ENCODE peak calls at places on chromosomes 2 and 18, in five cellular contexts. M is AG04450, K is RWPE2, R is spleen, L is uterus. P is an unnamed sample.

GRCh38 chr2:176729706-176730569 is 460.7 kb downstream of the MTX2 start:
- DNase-seq in M (no peak), K (no peak), L (peak), R (no peak), P (no peak)

GRCh38 chr2:102051659-102052366 is 60.1 kb downstream of the IL1R2 start:
- DNase-seq in L (no peak), M (no peak), K (no peak), R (no peak), P (no peak)

GRCh38 chr2:5854797-5855196 is 162.6 kb downstream of the SOX11 start:
- DNase-seq in K (no peak), M (no peak), R (no peak), L (no peak), P (no peak)

GRCh38 chr2:74221091-74221490 is 22.7 kb downstream of the MTHFD2 start:
- DNase-seq in K (no peak), L (no peak), R (no peak), M (no peak), P (no peak)

GRCh38 chr18:21230436-21230835 is 11.6 kb upstream of the GREB1L start:
- DNase-seq in K (no peak), M (no peak), R (no peak), L (no peak), P (no peak)

GRCh38 chr18:39414009-39414700 is 1848.6 kb upstream of the CELF4 start:
- DNase-seq in L (no peak), M (peak), R (no peak), K (no peak), P (peak)

GRCh38 chr2:105166671-105167070 is 74.9 kb upstream of the GPR45 start:
- DNase-seq in R (no peak), L (no peak), K (no peak), M (no peak), P (no peak)

GRCh38 chr2:3287896-3288295 is 89.7 kb downstream of the EIPR1 start:
- DNase-seq in M (no peak), K (no peak), R (peak), L (no peak), P (no peak)

GRCh38 chr2:53600835-53601234 is 166.8 kb upstream of the CHAC2 start:
- DNase-seq in M (no peak), K (no peak), R (no peak), L (no peak), P (no peak)

GRCh38 chr2:127598711-127599110 is 47.2 kb upstream of the GPR17 start:
- DNase-seq in R (no peak), L (no peak), K (no peak), M (no peak), P (no peak)

GRCh38 chr2:144941743-144942488 is 422.0 kb upstream of the ZEB2 start:
- DNase-seq in K (no peak), L (no peak), M (no peak), R (no peak), P (no peak)

GRCh38 chr18:49591271-49591670 is 29.4 kb downstream of the LIPG start:
- DNase-seq in M (no peak), K (no peak), R (no peak), L (no peak), P (no peak)

GRCh38 chr2:7867858-7868257 is 814.0 kb upstream of the ID2 start:
- DNase-seq in M (no peak), L (no peak), R (no peak), K (no peak), P (no peak)

GRCh38 chr2:180707867-180708205 is 272.6 kb upstream of the UBE2E3 start:
- DNase-seq in M (peak), R (no peak), K (peak), L (no peak), P (peak)

GRCh38 chr2:170817247-170817998 is 736 bp downstream of the GAD1 start:
- DNase-seq in R (peak), K (no peak), M (no peak), L (no peak), P (no peak)

GRCh38 chr2:144944506-144945230 is 424.7 kb upstream of the ZEB2 start:
- DNase-seq in R (no peak), K (no peak), L (no peak), M (no peak), P (no peak)

GRCh38 chr2:46632349-46632748 is 153.0 kb downstream of the TMEM247 start:
- DNase-seq in M (no peak), K (no peak), R (no peak), L (no peak), P (no peak)

GRCh38 chr2:171706152-171706803 is 19.0 kb downstream of the DYNC1I2 start:
- DNase-seq in M (no peak), K (no peak), L (no peak), R (no peak), P (peak)

GRCh38 chr2:181152221-181152620 is 171.8 kb downstream of the UBE2E3 start:
- DNase-seq in K (no peak), R (no peak), M (no peak), L (no peak), P (no peak)

GRCh38 chr18:75544051-75544481 is 116.6 kb upstream of the SMIM21 start:
- DNase-seq in M (no peak), L (no peak), R (no peak), K (no peak), P (no peak)

GRCh38 chr18:75545189-75545588 is 117.7 kb upstream of the SMIM21 start:
- DNase-seq in L (no peak), R (no peak), K (no peak), M (no peak), P (no peak)

GRCh38 chr18:75548353-75548752 is 120.8 kb upstream of the SMIM21 start:
- DNase-seq in L (no peak), R (no peak), K (no peak), M (no peak), P (no peak)

GRCh38 chr18:75544496-75544895 is 117.0 kb upstream of the SMIM21 start:
- DNase-seq in K (no peak), M (no peak), R (no peak), L (no peak), P (no peak)

DNA sequence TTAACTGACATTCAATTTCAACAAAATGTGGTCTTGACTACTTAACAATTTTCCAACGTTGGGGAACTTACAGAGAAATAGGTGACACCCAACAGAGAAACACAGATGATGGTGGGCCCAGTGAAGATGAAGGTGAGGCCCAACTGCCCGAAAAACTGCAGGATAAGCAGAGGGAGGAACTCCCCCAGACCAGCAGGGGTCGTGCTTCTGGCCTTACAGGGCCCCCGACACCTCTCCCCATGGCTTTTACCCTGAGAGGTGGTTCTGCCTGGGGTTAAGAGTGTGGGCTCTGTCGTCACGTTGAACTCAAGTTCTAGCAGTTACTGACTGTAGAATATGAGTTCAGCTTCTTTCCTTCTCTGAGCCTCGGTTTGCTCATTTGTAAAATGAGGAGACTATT is 119.5 kb upstream of the SMIM21 start:
- DNase-seq in R (no peak), M (no peak), L (no peak), K (no peak), P (no peak)
- TF ChIP-seq CTCF in R (no peak), M (no peak), L (no peak), K (no peak), P (no peak)

GRCh38 chr2:142112648-142113278 is 18.1 kb downstream of the LRP1B start:
- DNase-seq in L (no peak), R (no peak), M (no peak), K (no peak), P (peak)
- TF ChIP-seq CTCF in L (no peak), R (no peak), M (peak), K (peak), P (peak)

GRCh38 chr2:31233741-31234689 is at the start of gene EHD3:
- DNase-seq in K (peak), M (peak), L (peak), R (peak), P (peak)
- TF ChIP-seq CTCF in K (peak), M (peak), L (peak), R (peak), P (peak)

GRCh38 chr2:152648336-152648735 is 68.9 kb downstream of the PRPF40A start:
- DNase-seq in R (no peak), L (no peak), K (no peak), M (no peak), P (no peak)

GRCh38 chr2:152647417-152648010 is 69.7 kb downstream of the PRPF40A start:
- DNase-seq in M (no peak), L (peak), R (no peak), K (no peak), P (peak)

GRCh38 chr2:152650768-152651371 is 66.4 kb downstream of the PRPF40A start:
- DNase-seq in L (no peak), M (no peak), K (no peak), R (no peak), P (no peak)

GRCh38 chr2:152651834-152652233 is 65.4 kb downstream of the PRPF40A start:
- DNase-seq in L (no peak), M (no peak), R (no peak), K (no peak), P (no peak)

DNA sequence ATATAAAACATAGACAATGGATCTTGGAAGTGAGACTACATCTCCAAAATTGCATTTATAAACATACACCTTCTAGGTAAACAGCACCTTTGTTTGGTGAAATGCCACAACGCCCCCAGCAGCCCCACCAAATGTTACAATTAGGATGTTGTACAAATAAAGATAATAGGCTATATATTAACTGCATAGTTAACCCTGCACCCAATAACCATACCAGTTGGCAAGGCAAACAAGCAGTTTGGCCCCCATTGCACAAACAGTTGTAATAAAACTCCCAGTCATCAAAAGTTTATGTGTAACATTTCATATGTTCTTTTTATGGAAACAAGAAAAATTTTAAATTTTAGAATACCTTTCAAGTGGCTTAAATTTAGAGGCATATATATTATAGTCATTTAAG is 67.3 kb downstream of the PRPF40A start:
- DNase-seq in L (no peak), M (no peak), K (no peak), R (no peak), P (no peak)
- TF ChIP-seq CTCF in L (no peak), M (no peak), K (no peak), R (no peak), P (no peak)

DNA sequence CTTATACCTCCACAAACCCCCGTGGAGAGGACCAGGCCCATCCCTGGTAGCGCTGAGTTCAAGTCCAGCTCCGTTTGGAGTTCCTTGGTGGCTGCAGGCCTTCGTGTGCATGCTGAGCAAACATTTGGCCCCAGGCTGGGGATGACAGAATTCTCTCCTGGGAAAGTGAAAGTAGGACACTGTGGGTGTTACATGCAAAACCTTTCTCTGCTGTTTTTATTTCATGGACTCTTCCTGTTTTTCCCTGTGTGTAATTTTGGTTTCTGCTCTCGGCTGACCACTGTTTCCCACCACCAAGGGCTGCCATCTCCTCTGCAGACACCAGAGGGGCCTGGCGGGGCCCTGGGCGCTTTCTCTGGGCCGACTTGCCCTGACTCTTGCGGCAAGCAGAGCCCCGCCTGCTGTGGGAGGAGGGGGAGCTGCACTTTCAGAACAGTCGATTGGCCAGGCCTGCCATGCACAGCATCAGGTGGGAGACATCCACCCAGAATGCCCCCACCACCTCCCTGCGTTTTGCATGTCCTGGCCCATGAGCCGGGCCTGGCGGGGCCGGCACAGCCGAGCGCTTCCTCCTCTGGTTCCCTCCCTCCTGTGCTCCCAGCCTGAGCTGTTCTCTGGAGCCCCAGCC is 102.4 kb downstream of the CABLES1 start:
- DNase-seq in K (no peak), R (peak), L (peak), M (no peak), P (no peak)
- TF ChIP-seq CTCF in K (peak), R (peak), L (no peak), M (peak), P (no peak)

DNA sequence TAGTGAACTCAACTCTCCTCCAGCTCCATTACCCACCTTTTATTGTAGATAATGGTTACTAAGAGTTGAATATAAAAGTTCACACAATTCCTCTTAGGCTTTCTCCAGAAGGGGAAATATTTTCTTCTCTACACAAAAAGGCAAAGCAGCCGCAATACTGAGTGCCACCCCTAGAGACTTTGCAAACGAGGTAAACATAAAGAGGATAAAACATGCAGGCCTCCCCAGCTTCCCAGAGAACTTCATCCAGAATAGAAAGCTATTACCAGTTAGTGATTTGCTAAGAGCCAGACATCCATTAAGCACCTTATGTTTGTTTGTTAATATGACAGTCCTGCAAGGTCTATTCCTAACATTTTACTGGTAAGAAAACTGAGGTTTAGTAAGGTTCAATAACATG is 17.4 kb downstream of the ZNF521 start:
- DNase-seq in R (no peak), K (no peak), M (no peak), L (no peak), P (no peak)
- TF ChIP-seq CTCF in R (no peak), K (no peak), M (peak), L (no peak), P (no peak)